ENCODE peak calls at places on chromosome 1, in six cellular contexts. H, U, N, W, G and E are unnamed samples.
A peak's percentile ranks its signal among the peaks of the same experiment; 100 is the strongest.

GRCh38 chr1:230794871-230795645 is 47.9 kb downstream of the CAPN9 start:
- DNase-seq in H (no peak), U (no peak), N (no peak), W (no peak), G (no peak), E (no peak)

GRCh38 chr1:204041803-204042505 is 31.0 kb upstream of the SOX13 start:
- DNase-seq in H (no peak), U (no peak), N (no peak), W (no peak), G (no peak), E (no peak)

GRCh38 chr1:203213126-203213525 is 16.3 kb downstream of the CHIT1 start:
- DNase-seq in H (no peak), U (no peak), N (no peak), W (no peak), G (no peak), E (no peak)

GRCh38 chr1:4050998-4051397 is 150.9 kb upstream of the C1orf174 start:
- DNase-seq in H (no peak), U (no peak), N (no peak), W (no peak), G (no peak), E (no peak)

GRCh38 chr1:37410815-37411214 is 63.6 kb upstream of the ZC3H12A start:
- DNase-seq in H (no peak), U (no peak), N (no peak), W (no peak), G (no peak), E (peak; percentile 46)

GRCh38 chr1:200206340-200206739 is 178.8 kb downstream of the NR5A2 start:
- DNase-seq in H (peak; percentile 77), U (no peak), N (no peak), W (no peak), G (no peak), E (no peak)

GRCh38 chr1:218430346-218430745 is 85.2 kb downstream of the TGFB2 start:
- DNase-seq in H (no peak), U (no peak), N (no peak), W (no peak), G (no peak), E (peak; percentile 44)

GRCh38 chr1:119959268-119959667 is 63.0 kb upstream of the ADAM30 start:
- DNase-seq in H (no peak), U (no peak), N (no peak), W (no peak), G (no peak), E (no peak)

GRCh38 chr1:62429581-62429980 is 7.3 kb upstream of the USP1 start:
- DNase-seq in H (no peak), U (no peak), N (no peak), W (no peak), G (no peak), E (no peak)

GRCh38 chr1:66370462-66370907 is 163.5 kb upstream of the SGIP1 start:
- DNase-seq in H (no peak), U (no peak), N (no peak), W (no peak), G (no peak), E (peak; percentile 64)